ENCODE peak calls at places on chromosomes 13 and 19, in ten cellular contexts. U is cardiac fibroblast; S is PC-9; Z is retinal pigment epithelial cell; B is astrocyte of the spinal cord; X is BJ; Q is CD8-positive, alpha-beta T cell; Y is endodermal cell; H is brain microvascular endothelial cell; L is DND-41. C is an unnamed sample.

GRCh38 chr13:72565893-72566292 is 161.5 kb downstream of the MZT1 start:
- DNase-seq in U (peak; percentile 42), S (no peak), Z (no peak), B (peak; percentile 49), X (no peak), Q (no peak), Y (no peak), H (peak; percentile 11), L (no peak), C (peak; percentile 21)

GRCh38 chr19:33373701-33374405 is at the start of gene CEBPG:
- DNase-seq in U (peak; percentile 55), S (no peak), Z (no peak), B (peak; percentile 54), X (no peak), Q (peak; percentile 36), Y (no peak), H (no peak), L (peak; percentile 58), C (peak; percentile 63)

GRCh38 chr19:14118165-14119051 is 846 bp upstream of the PRKACA start:
- DNase-seq in U (peak; percentile 69), S (no peak), Z (peak; percentile 9), B (peak; percentile 64), X (peak; percentile 41), Q (no peak), Y (no peak), H (peak; percentile 28), L (peak; percentile 57), C (peak; percentile 32)

GRCh38 chr19:42198676-42199439 is 18.6 kb downstream of the DEDD2 start:
- DNase-seq in U (no peak), S (no peak), Z (no peak), B (no peak), X (no peak), Q (peak; percentile 68), Y (peak; percentile 84), H (no peak), L (peak; percentile 97), C (peak; percentile 85)

GRCh38 chr13:113616991-113617749 is 32.6 kb downstream of the TFDP1 start:
- DNase-seq in U (no peak), S (no peak), Z (peak; percentile 35), B (peak; percentile 54), X (no peak), Q (no peak), Y (peak; percentile 76), H (peak; percentile 52), L (no peak), C (no peak)

GRCh38 chr13:112958127-112958989 is 10.7 kb upstream of the MCF2L start:
- DNase-seq in U (peak; percentile 18), S (peak; percentile 78), Z (no peak), B (no peak), X (no peak), Q (no peak), Y (peak; percentile 31), H (no peak), L (no peak), C (no peak)

GRCh38 chr19:6260912-6261636 is 18.7 kb downstream of the MLLT1 start:
- DNase-seq in U (peak; percentile 37), S (no peak), Z (no peak), B (no peak), X (no peak), Q (peak; percentile 19), Y (peak; percentile 89), H (no peak), L (peak; percentile 44), C (no peak)

GRCh38 chr13:42732073-42732472 is 49.3 kb upstream of the FAM216B start:
- DNase-seq in U (no peak), S (no peak), Z (no peak), B (no peak), X (no peak), Q (no peak), Y (no peak), H (no peak), L (no peak), C (no peak)

GRCh38 chr19:51194527-51195315 is 30.2 kb upstream of the CD33 start:
- DNase-seq in U (no peak), S (no peak), Z (no peak), B (no peak), X (no peak), Q (no peak), Y (no peak), H (no peak), L (no peak), C (peak; percentile 72)

GRCh38 chr13:35744566-35745203 is 268.2 kb upstream of the MAB21L1 start:
- DNase-seq in U (no peak), S (no peak), Z (no peak), B (no peak), X (no peak), Q (no peak), Y (no peak), H (peak; percentile 60), L (no peak), C (no peak)

GRCh38 chr13:45419945-45420344 is 1.8 kb upstream of the SLC25A30 start:
- DNase-seq in U (no peak), S (no peak), Z (no peak), B (no peak), X (no peak), Q (no peak), Y (no peak), H (no peak), L (no peak), C (no peak)

GRCh38 chr13:32205426-32206096 is 109.6 kb downstream of the ZAR1L start:
- DNase-seq in U (no peak), S (no peak), Z (no peak), B (no peak), X (no peak), Q (no peak), Y (no peak), H (no peak), L (no peak), C (no peak)

GRCh38 chr13:112719016-112719415 is 29.2 kb downstream of the ATP11A start:
- DNase-seq in U (no peak), S (peak; percentile 76), Z (no peak), B (no peak), X (no peak), Q (no peak), Y (no peak), H (no peak), L (no peak), C (no peak)

GRCh38 chr13:19838726-19839342 is 24.6 kb downstream of the ZMYM5 start:
- DNase-seq in U (peak; percentile 86), S (no peak), Z (no peak), B (peak; percentile 78), X (peak; percentile 18), Q (no peak), Y (no peak), H (peak; percentile 59), L (no peak), C (no peak)

GRCh38 chr13:47788844-47789243 is 212.2 kb downstream of the SUCLA2 start:
- DNase-seq in U (no peak), S (no peak), Z (no peak), B (no peak), X (no peak), Q (no peak), Y (no peak), H (no peak), L (no peak), C (no peak)

GRCh38 chr19:28669804-28670203 is 543.1 kb downstream of the UQCRFS1 start:
- DNase-seq in U (no peak), S (no peak), Z (no peak), B (no peak), X (no peak), Q (no peak), Y (no peak), H (no peak), L (no peak), C (no peak)
- H3K4me3 ChIP-seq in U (no peak overlapping the region), S (no peak overlapping the region), Z (no peak overlapping the region), B (no peak overlapping the region), X (no peak overlapping the region), Q (no peak overlapping the region), Y (no peak overlapping the region), H (no peak overlapping the region), L (no peak overlapping the region), C (no peak overlapping the region)

GRCh38 chr19:4232614-4233281 is 3.4 kb downstream of the EBI3 start:
- DNase-seq in U (no peak), S (no peak), Z (no peak), B (no peak), X (no peak), Q (no peak), Y (no peak), H (no peak), L (no peak), C (peak; percentile 43)

GRCh38 chr19:4234862-4235201 is 5.5 kb downstream of the EBI3 start:
- DNase-seq in U (no peak), S (no peak), Z (no peak), B (no peak), X (no peak), Q (no peak), Y (no peak), H (no peak), L (no peak), C (no peak)

GRCh38 chr19:4229179-4229931 is at the start of gene EBI3:
- DNase-seq in U (peak; percentile 61), S (no peak), Z (no peak), B (peak; percentile 72), X (no peak), Q (no peak), Y (peak; percentile 76), H (peak; percentile 70), L (no peak), C (peak; percentile 96)

GRCh38 chr19:4234142-4234861 is 5.0 kb downstream of the EBI3 start:
- DNase-seq in U (no peak), S (no peak), Z (no peak), B (no peak), X (no peak), Q (no peak), Y (no peak), H (no peak), L (no peak), C (no peak)

DNA sequence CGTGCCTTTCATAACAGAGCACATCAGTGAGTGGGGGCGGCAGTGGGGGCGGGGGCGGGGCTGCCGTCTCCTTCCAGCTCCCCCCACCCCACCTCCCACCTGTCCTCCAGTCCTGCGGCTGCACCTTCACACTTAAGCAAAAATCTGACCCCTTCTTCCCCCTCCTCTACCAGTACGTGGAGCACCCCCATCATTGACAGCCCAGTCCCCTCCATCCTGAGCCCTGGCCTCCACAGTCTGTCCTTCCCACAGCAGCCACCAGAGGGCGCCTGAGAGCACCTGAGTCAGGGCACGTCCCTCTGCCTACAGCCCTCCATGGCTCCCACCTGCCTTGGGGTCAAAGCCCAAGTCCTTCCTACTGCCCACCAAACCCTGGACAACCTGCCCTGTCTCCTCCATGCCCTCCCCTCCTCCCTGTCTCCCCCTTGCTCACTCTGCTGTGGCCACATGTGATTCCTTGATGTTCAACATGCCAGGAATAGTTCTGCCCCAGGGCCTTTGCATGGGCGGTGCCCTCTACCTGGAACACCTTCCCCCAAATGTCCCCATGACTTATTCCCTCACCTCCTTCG is 4.0 kb downstream of the EBI3 start:
- DNase-seq in U (peak; percentile 41), S (no peak), Z (no peak), B (no peak), X (no peak), Q (peak; percentile 36), Y (peak; percentile 93), H (peak; percentile 32), L (peak; percentile 68), C (peak; percentile 78)
- TF ChIP-seq CTCF in U (peak; percentile 86), S (peak; percentile 78), Z (peak; percentile 81), B (peak; percentile 82), X (peak; percentile 71), Q (peak; percentile 38), Y (peak; percentile 83), H (peak; percentile 87), L (peak; percentile 89), C (peak; percentile 97)

GRCh38 chr19:40286235-40286530 is 1.0 kb upstream of the AKT2 start:
- DNase-seq in U (no peak), S (no peak), Z (no peak), B (no peak), X (no peak), Q (no peak), Y (no peak), H (no peak), L (no peak), C (no peak)
- H3K4me3 ChIP-seq in U (no peak overlapping the region), S (no peak overlapping the region), Z (no peak overlapping the region), B (no peak overlapping the region), X (no peak overlapping the region), Q (peak overlapping the region; percentile 63), Y (no peak overlapping the region), H (no peak overlapping the region), L (no peak overlapping the region), C (peak overlapping the region; percentile 48)

GRCh38 chr13:30804474-30804873 is 69.1 kb downstream of the ALOX5AP start:
- DNase-seq in U (peak; percentile 9), S (no peak), Z (no peak), B (no peak), X (no peak), Q (no peak), Y (no peak), H (no peak), L (no peak), C (no peak)
- TF ChIP-seq CTCF in U (peak; percentile 28), S (peak; percentile 38), Z (peak; percentile 23), B (peak; percentile 38), X (peak; percentile 23), Q (no peak), Y (peak; percentile 71), H (peak; percentile 64), L (no peak), C (no peak)